ENCODE peak calls at places on chromosomes 12 and 14, in six cellular contexts. B is heart right ventricle, I is tibial artery, U is sigmoid colon, O is astrocyte, D is bronchial epithelial cell. A is an unnamed sample. For H3K36me3, the result is how much of the 10 kb centered on the place peaks cover.

GRCh38 chr14:104356738-104357688 is 218.6 kb downstream of the KIF26A start:
- DNase-seq in B (no peak), I (peak), O (no peak), D (no peak), U (peak), A (no peak)

GRCh38 chr12:1350055-1350933 is 244.1 kb downstream of the FBXL14 start:
- DNase-seq in B (no peak), I (no peak), D (peak), O (peak), U (no peak), A (peak)

GRCh38 chr12:122072031-122072970 is 6.3 kb upstream of the MLXIP start:
- DNase-seq in O (peak), I (peak), U (peak), B (no peak), D (peak), A (peak)

GRCh38 chr12:69947922-69948321 is 122.9 kb downstream of the MYRFL start:
- DNase-seq in O (no peak), U (no peak), I (no peak), D (no peak), B (no peak), A (no peak)

GRCh38 chr12:23115984-23116383 is 491.0 kb downstream of the ETNK1 start:
- DNase-seq in U (no peak), D (no peak), B (no peak), I (no peak), O (no peak), A (no peak)

GRCh38 chr12:108333898-108334699 is 5.0 kb downstream of the CMKLR1 start:
- DNase-seq in D (peak), U (peak), B (no peak), I (peak), O (peak), A (no peak)

GRCh38 chr12:2494490-2495192 is 300.1 kb upstream of the FKBP4 start:
- DNase-seq in U (peak), B (no peak), O (no peak), I (no peak), D (no peak), A (no peak)

GRCh38 chr12:14723763-14724162 is 27.4 kb upstream of the GUCY2C start:
- DNase-seq in D (peak), U (peak), B (peak), I (peak), O (peak), A (no peak)

GRCh38 chr14:20857630-20858261 is 33.4 kb upstream of the RNASE3 start:
- DNase-seq in O (peak), B (peak), U (peak), D (peak), I (peak), A (no peak)

DNA sequence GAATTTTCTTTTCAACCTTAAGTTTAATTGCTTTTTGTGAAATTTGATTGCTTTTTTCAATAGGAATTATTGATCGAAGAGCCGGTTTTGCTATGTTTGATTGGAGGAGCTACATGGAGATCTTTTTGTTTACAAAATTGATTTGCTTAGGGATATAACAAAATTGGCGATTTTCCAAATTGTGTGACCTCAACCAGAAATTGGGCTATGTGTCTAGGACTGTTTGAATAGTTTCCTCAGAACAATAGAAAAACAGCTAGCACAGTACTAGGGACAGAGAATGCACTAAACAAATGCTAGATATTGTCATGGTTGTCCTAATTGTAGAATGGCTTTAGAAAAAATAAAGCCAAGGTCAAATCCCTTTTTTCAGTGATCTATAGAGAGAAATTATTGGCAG is 2.4 kb downstream of the SLC17A8 start:
- DNase-seq in U (no peak), I (no peak), O (no peak), D (no peak), B (no peak), A (no peak)
- TF ChIP-seq CTCF in U (no peak), I (no peak), O (no peak), D (no peak), B (no peak), A (no peak)

DNA sequence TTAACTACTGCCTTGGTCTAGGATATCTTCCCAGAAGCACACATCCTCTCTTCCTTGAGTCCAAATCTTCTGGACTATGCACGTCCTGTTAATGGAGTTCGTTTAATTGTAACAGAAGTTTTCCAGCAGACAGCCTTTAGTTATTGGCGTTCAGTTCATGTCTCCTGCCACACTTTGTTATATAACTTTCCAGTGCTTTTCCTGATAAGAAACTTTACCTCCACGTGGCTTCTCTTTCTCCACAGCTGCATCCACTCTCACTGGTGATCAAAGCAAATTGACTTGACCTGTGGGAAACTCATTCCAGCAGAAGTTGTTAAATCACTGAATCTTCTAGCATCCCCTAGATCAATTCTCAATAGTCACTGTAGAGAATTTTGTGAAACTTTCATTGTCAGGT is 19.0 kb downstream of the PTPN21 start:
- DNase-seq in U (no peak), O (no peak), B (no peak), I (no peak), D (no peak), A (no peak)
- H3K36me3 ChIP-seq in U (under half), O (under half), B (under half), I (under half), D (under half), A (under half)

GRCh38 chr12:57230381-57231155 is 1.1 kb downstream of the SHMT2 start:
- DNase-seq in I (no peak), O (no peak), B (peak), U (no peak), D (no peak), A (no peak)

GRCh38 chr12:57231276-57232021 is 1.9 kb downstream of the SHMT2 start:
- DNase-seq in U (no peak), I (no peak), D (no peak), O (no peak), B (no peak), A (no peak)

GRCh38 chr12:57227315-57228115 is 2.0 kb upstream of the SHMT2 start:
- DNase-seq in O (no peak), B (no peak), I (no peak), U (no peak), D (peak), A (no peak)

GRCh38 chr12:57229634-57230380 is at the start of gene SHMT2:
- DNase-seq in I (peak), D (peak), U (peak), B (peak), O (peak), A (peak)

GRCh38 chr12:57229041-57229633 is 374 bp upstream of the SHMT2 start:
- DNase-seq in I (no peak), U (no peak), O (no peak), D (no peak), B (no peak), A (no peak)
- TF ChIP-seq CTCF in I (peak), U (peak), O (no peak), D (no peak), B (no peak), A (no peak)

GRCh38 chr12:6860116-6860515 is 7.2 kb upstream of the TPI1 start:
- DNase-seq in B (no peak), O (no peak), I (no peak), U (no peak), D (no peak), A (no peak)
- H3K36me3 ChIP-seq in B (under half), O (under half), I (half or more), U (half or more), D (half or more), A (half or more)

GRCh38 chr12:6535697-6535946 is 1.3 kb downstream of the GAPDH start:
- DNase-seq in U (no peak), D (no peak), B (no peak), O (no peak), I (no peak), A (no peak)

GRCh38 chr12:6534158-6534913 is at the start of gene GAPDH:
- DNase-seq in I (peak), B (peak), O (peak), U (peak), D (peak), A (peak)

GRCh38 chr12:6533653-6534157 is 612 bp upstream of the GAPDH start:
- DNase-seq in O (peak), I (peak), D (peak), U (peak), B (peak), A (no peak)

GRCh38 chr12:6535960-6536847 is 1.9 kb downstream of the GAPDH start:
- DNase-seq in B (no peak), U (peak), D (no peak), O (no peak), I (no peak), A (no peak)

GRCh38 chr12:6534914-6535696 is 788 bp downstream of the GAPDH start:
- DNase-seq in O (peak), D (peak), I (peak), U (peak), B (peak), A (no peak)
- TF ChIP-seq CTCF in O (no peak), D (no peak), I (no peak), U (no peak), B (no peak), A (no peak)

GRCh38 chr12:27194644-27195043 is 49.4 kb upstream of the STK38L start:
- DNase-seq in U (no peak), B (no peak), O (no peak), D (no peak), I (no peak), A (no peak)

GRCh38 chr12:27199638-27200300 is 44.3 kb upstream of the STK38L start:
- DNase-seq in B (no peak), U (no peak), D (no peak), I (no peak), O (no peak), A (no peak)

GRCh38 chr12:27193854-27194544 is 50.1 kb upstream of the STK38L start:
- DNase-seq in U (peak), B (peak), D (peak), O (peak), I (peak), A (peak)

GRCh38 chr12:27201169-27201568 is 42.9 kb upstream of the STK38L start:
- DNase-seq in U (no peak), D (no peak), I (no peak), B (no peak), O (no peak), A (no peak)

DNA sequence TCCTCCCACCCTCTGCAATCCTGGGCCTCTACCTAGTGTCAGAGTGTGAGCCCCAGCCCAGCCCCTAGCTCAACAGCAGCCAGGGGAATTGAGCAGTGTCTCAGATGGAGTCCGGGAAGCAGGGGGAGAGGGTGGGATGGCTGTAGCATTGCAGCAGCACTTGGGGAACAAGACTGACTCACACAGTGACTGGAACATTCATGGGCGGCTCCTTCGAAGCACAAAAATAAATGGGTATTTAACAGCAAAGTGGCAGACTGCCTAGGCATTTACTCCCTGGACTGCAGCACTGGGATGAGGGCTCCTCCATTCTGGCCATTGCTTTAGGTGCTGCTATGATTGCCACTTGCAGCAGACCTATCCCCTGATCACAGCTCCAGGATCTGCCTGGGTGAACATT is 46.0 kb upstream of the STK38L start:
- DNase-seq in U (peak), O (peak), D (no peak), I (peak), B (no peak), A (no peak)
- H3K36me3 ChIP-seq in U (under half), O (under half), D (under half), I (under half), B (under half), A (under half)

GRCh38 chr12:111271674-111272418 is 97.0 kb downstream of the PHETA1 start:
- DNase-seq in D (no peak), B (no peak), U (no peak), O (no peak), I (no peak), A (no peak)
- TF ChIP-seq CTCF in D (peak), B (no peak), U (no peak), O (peak), I (no peak), A (no peak)